ENCODE peak calls at places on chromosomes 1 and 21, in six cellular contexts. P, J, W, N, V and G are unnamed samples.

GRCh38 chr1:211829343-211830054 is 1.1 kb downstream of the LPGAT1 start:
- DNase-seq in P (peak; percentile 18), W (peak; percentile 12), V (no peak), J (no peak), N (peak; percentile 32), G (no peak)

GRCh38 chr21:34126269-34126668 is 52.9 kb downstream of the MRPS6 start:
- DNase-seq in W (no peak), V (peak; percentile 68), N (no peak), J (no peak), P (no peak), G (no peak)

GRCh38 chr1:73463848-73464247 is 734.1 kb downstream of the LRRIQ3 start:
- DNase-seq in W (no peak), P (no peak), V (no peak), J (no peak), N (no peak), G (no peak)

GRCh38 chr21:32747396-32747795 is 19.6 kb upstream of the SYNJ1 start:
- DNase-seq in W (no peak), V (no peak), N (no peak), J (no peak), P (no peak), G (no peak)

GRCh38 chr1:156677616-156678596 is 699 bp upstream of the NES start:
- DNase-seq in P (peak; percentile 68), V (no peak), W (peak; percentile 87), N (peak; percentile 49), J (no peak), G (peak; percentile 21)

GRCh38 chr1:244273845-244274619 is 177.7 kb downstream of the ADSS2 start:
- DNase-seq in W (peak; percentile 54), N (peak; percentile 47), V (peak; percentile 87), P (peak; percentile 31), J (no peak), G (peak; percentile 9)

GRCh38 chr1:67945733-67946374 is 104.6 kb downstream of the DIRAS3 start:
- DNase-seq in P (no peak), W (peak; percentile 45), V (no peak), J (no peak), N (peak; percentile 2), G (no peak)

GRCh38 chr21:27192286-27192685 is 225.4 kb upstream of the ADAMTS5 start:
- DNase-seq in P (no peak), W (no peak), N (no peak), V (no peak), J (no peak), G (no peak)

GRCh38 chr1:85438353-85438752 is 26.6 kb downstream of the DDAH1 start:
- DNase-seq in J (no peak), V (no peak), N (no peak), W (peak; percentile 22), P (no peak), G (no peak)

GRCh38 chr1:7339014-7339413 is 432.1 kb upstream of the VAMP3 start:
- DNase-seq in J (no peak), V (no peak), W (no peak), P (no peak), N (no peak), G (no peak)

GRCh38 chr1:3883194-3883920 is 16.7 kb downstream of the C1orf174 start:
- DNase-seq in J (no peak), N (no peak), W (no peak), V (no peak), P (no peak), G (no peak)

GRCh38 chr21:29718081-29718815 is 221.5 kb downstream of the GRIK1 start:
- DNase-seq in P (no peak), W (no peak), N (no peak), J (no peak), V (peak; percentile 63), G (no peak)

GRCh38 chr1:158329807-158330206 is 1.5 kb downstream of the CD1B start:
- DNase-seq in V (no peak), W (no peak), J (no peak), N (no peak), P (no peak), G (no peak)

GRCh38 chr1:192977089-192977706 is 82.0 kb downstream of the UCHL5 start:
- DNase-seq in J (no peak), W (no peak), V (no peak), N (no peak), P (no peak), G (no peak)

GRCh38 chr21:27190601-27191000 is 223.7 kb upstream of the ADAMTS5 start:
- DNase-seq in J (no peak), V (peak; percentile 28), W (no peak), P (no peak), N (no peak), G (no peak)

GRCh38 chr1:171794085-171794484 is 12.6 kb downstream of the METTL13 start:
- DNase-seq in N (no peak), V (peak; percentile 74), P (no peak), J (no peak), W (no peak), G (no peak)

GRCh38 chr1:50438945-50439344 is 15.7 kb upstream of the DMRTA2 start:
- DNase-seq in J (no peak), V (no peak), N (no peak), P (no peak), W (no peak), G (no peak)

GRCh38 chr1:37705399-37705798 is 13.1 kb downstream of the CDCA8 start:
- DNase-seq in V (no peak), P (no peak), J (no peak), W (no peak), N (no peak), G (peak; percentile 48)

GRCh38 chr21:35540950-35541632 is 492.0 kb upstream of the RUNX1 start:
- DNase-seq in N (no peak), V (no peak), P (no peak), W (no peak), J (no peak), G (no peak)

GRCh38 chr1:11761988-11762406 is at the start of gene C1orf167:
- DNase-seq in N (no peak), V (no peak), J (no peak), P (no peak), W (no peak), G (no peak)

GRCh38 chr1:1782399-1783221 is 4.3 kb upstream of the NADK start:
- DNase-seq in N (no peak), V (no peak), J (no peak), W (peak; percentile 60), P (peak; percentile 61), G (no peak)

GRCh38 chr21:37532868-37533780 is 166.6 kb downstream of the DYRK1A start:
- DNase-seq in V (peak; percentile 59), J (no peak), N (no peak), P (no peak), W (no peak), G (no peak)

GRCh38 chr21:15732290-15732995 is 2.7 kb downstream of the USP25 start:
- DNase-seq in W (no peak), N (no peak), V (no peak), J (no peak), P (no peak), G (no peak)

GRCh38 chr21:26116456-26117011 is 54.0 kb downstream of the APP start:
- DNase-seq in J (no peak), P (no peak), N (no peak), W (no peak), V (no peak), G (no peak)

DNA sequence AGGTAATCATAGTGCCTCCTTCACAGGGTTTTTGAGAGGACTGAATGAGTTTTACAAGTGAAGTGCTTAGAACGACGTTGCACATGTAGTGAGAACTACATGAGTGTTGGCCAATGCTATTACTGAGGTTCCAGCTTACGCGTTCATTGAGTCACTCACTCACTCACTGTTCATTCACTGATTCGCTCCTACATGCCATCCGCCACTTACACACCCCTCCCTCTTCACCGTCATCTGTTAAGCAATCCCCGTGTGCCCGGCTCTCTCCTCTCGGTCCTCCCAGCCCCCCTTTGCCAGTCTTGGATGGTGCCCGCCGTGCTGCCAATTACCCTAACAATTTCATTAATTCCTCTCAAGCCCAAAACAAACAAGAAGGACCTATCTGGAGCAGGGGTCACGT is 27.3 kb upstream of the EPHA2 start:
- DNase-seq in P (peak; percentile 58), V (peak; percentile 89), N (no peak), J (no peak), W (no peak), G (no peak)
- H3K27ac ChIP-seq in P (peak overlapping the region; percentile 83), V (peak overlapping the region; percentile 80), N (no peak overlapping the region), J (no peak overlapping the region), W (no peak overlapping the region), G (no peak overlapping the region)

GRCh38 chr1:180042994-180043622 is 88.5 kb downstream of the CEP350 start:
- DNase-seq in V (peak; percentile 54), N (no peak), W (no peak), J (no peak), P (no peak), G (no peak)

GRCh38 chr1:180041587-180041986 is 87.0 kb downstream of the CEP350 start:
- DNase-seq in V (no peak), W (no peak), J (no peak), P (no peak), N (no peak), G (no peak)

GRCh38 chr1:180043785-180044184 is 89.2 kb downstream of the CEP350 start:
- DNase-seq in J (no peak), V (no peak), N (no peak), W (no peak), P (no peak), G (no peak)

GRCh38 chr1:180040034-180040433 is 85.4 kb downstream of the CEP350 start:
- DNase-seq in P (no peak), V (no peak), J (no peak), W (no peak), N (peak; percentile 24), G (peak; percentile 24)
- H3K27ac ChIP-seq in P (no peak overlapping the region), V (no peak overlapping the region), J (no peak overlapping the region), W (no peak overlapping the region), N (no peak overlapping the region), G (no peak overlapping the region)

GRCh38 chr1:93675931-93676330 is 5.7 kb downstream of the BCAR3 start:
- DNase-seq in P (no peak), W (no peak), J (no peak), V (no peak), N (no peak), G (no peak)
- H3K27ac ChIP-seq in P (no peak overlapping the region), W (peak overlapping the region; percentile 70), J (no peak overlapping the region), V (no peak overlapping the region), N (no peak overlapping the region), G (no peak overlapping the region)

GRCh38 chr1:56527548-56528302 is 51.6 kb downstream of the PLPP3 start:
- DNase-seq in W (no peak), P (no peak), V (no peak), J (no peak), N (no peak), G (no peak)
- H3K27ac ChIP-seq in W (peak overlapping the region; percentile 42), P (peak overlapping the region; percentile 48), V (no peak overlapping the region), J (no peak overlapping the region), N (peak overlapping the region; percentile 43), G (no peak overlapping the region)

DNA sequence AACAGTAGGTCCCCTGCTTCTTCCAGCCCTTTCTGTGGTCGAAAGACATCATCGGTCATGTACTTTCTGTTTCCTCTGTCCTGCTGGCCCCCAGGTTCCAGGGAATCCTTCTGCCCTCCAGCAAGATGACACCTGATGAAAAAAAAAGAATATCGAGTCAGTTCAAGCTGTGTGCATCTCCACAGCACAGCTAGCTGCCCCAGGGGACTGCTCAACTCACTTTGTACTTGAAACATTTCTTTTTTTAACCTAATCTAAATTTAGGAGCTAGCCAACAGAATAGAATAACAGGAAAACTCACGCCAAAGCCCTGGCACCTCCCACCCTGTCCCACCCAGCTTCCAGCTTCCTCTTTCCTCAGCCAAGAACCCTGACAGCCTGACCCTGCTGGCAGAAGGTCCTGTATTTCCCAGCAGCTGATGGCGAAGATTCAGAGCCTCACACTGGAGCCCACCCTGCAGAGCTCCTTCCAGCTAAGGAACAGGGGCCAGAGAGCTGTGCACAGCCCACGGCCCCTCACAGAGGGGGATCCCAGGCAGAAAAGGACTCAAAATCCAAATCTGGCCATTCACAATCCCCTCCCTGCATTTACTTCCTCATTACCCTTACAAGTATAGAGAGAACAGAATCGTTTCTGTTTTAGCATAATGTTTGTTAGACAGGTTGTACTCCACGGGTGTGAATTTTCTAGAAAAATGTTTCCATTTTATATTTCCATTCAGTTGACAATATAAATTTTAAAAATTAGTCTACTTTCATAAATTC is 176.4 kb downstream of the PSMG1 start:
- DNase-seq in J (no peak), P (peak; percentile 50), W (peak; percentile 89), V (no peak), N (no peak), G (peak; percentile 23)
- H3K27ac ChIP-seq in J (no peak overlapping the region), P (peak overlapping the region; percentile 47), W (peak overlapping the region; percentile 82), V (peak overlapping the region; percentile 66), N (peak overlapping the region; percentile 67), G (peak overlapping the region; percentile 95)